ENCODE peak calls at places on chromosomes 2 and 18, in seven cellular contexts. One of them, this sample, is unnamed.

GRCh38 chr2:235605999-235606715 is 112.3 kb downstream of the AGAP1 start:
- DNase-seq in neural progenitor cell: peak; percentile 21
- DNase-seq in GM23248: peak; percentile 86
- DNase-seq in GM23338: peak; percentile 71
- DNase-seq in MM.1S: no peak
- DNase-seq in hepatocyte: no peak
- DNase-seq in endothelial cell of umbilical vein: no peak
- DNase-seq in this sample: no peak

GRCh38 chr2:237137626-237138323 is 52.1 kb downstream of the COPS8 start:
- DNase-seq in neural progenitor cell: peak; percentile 74
- DNase-seq in GM23248: no peak
- DNase-seq in GM23338: no peak
- DNase-seq in MM.1S: no peak
- DNase-seq in hepatocyte: no peak
- DNase-seq in endothelial cell of umbilical vein: no peak
- DNase-seq in this sample: no peak

GRCh38 chr2:175030380-175031271 is 25.4 kb upstream of the CHN1 start:
- DNase-seq in neural progenitor cell: peak; percentile 78
- DNase-seq in GM23248: peak; percentile 67
- DNase-seq in GM23338: peak; percentile 82
- DNase-seq in MM.1S: peak; percentile 79
- DNase-seq in hepatocyte: peak; percentile 78
- DNase-seq in endothelial cell of umbilical vein: peak; percentile 52
- DNase-seq in this sample: peak; percentile 31

GRCh38 chr18:49697757-49698595 is 115.4 kb downstream of the ACAA2 start:
- DNase-seq in neural progenitor cell: peak; percentile 30
- DNase-seq in GM23248: peak; percentile 61
- DNase-seq in GM23338: peak; percentile 32
- DNase-seq in MM.1S: no peak
- DNase-seq in hepatocyte: no peak
- DNase-seq in endothelial cell of umbilical vein: no peak
- DNase-seq in this sample: peak; percentile 26

GRCh38 chr2:83689402-83689801 is 769.7 kb downstream of the SUCLG1 start:
- DNase-seq in neural progenitor cell: no peak
- DNase-seq in GM23248: peak; percentile 2
- DNase-seq in GM23338: no peak
- DNase-seq in MM.1S: no peak
- DNase-seq in hepatocyte: no peak
- DNase-seq in endothelial cell of umbilical vein: no peak
- DNase-seq in this sample: peak; percentile 7

GRCh38 chr2:67046568-67046967 is 350.6 kb upstream of the ETAA1 start:
- DNase-seq in neural progenitor cell: no peak
- DNase-seq in GM23248: no peak
- DNase-seq in GM23338: no peak
- DNase-seq in MM.1S: no peak
- DNase-seq in hepatocyte: peak; percentile 30
- DNase-seq in endothelial cell of umbilical vein: no peak
- DNase-seq in this sample: peak; percentile 14

GRCh38 chr2:186641132-186641806 is 51.4 kb downstream of the ITGAV start:
- DNase-seq in neural progenitor cell: no peak
- DNase-seq in GM23248: no peak
- DNase-seq in GM23338: no peak
- DNase-seq in MM.1S: no peak
- DNase-seq in hepatocyte: no peak
- DNase-seq in endothelial cell of umbilical vein: no peak
- DNase-seq in this sample: no peak

GRCh38 chr2:237733677-237734300 is 64.8 kb upstream of the RBM44 start:
- DNase-seq in neural progenitor cell: no peak
- DNase-seq in GM23248: no peak
- DNase-seq in GM23338: peak; percentile 58
- DNase-seq in MM.1S: no peak
- DNase-seq in hepatocyte: no peak
- DNase-seq in endothelial cell of umbilical vein: peak; percentile 89
- DNase-seq in this sample: no peak

GRCh38 chr2:34849827-34850226 is 1250.7 kb upstream of the FAM98A start:
- DNase-seq in neural progenitor cell: no peak
- DNase-seq in GM23248: no peak
- DNase-seq in GM23338: no peak
- DNase-seq in MM.1S: no peak
- DNase-seq in hepatocyte: no peak
- DNase-seq in endothelial cell of umbilical vein: no peak
- DNase-seq in this sample: no peak

GRCh38 chr18:46343456-46343855 is 239.3 kb downstream of the HAUS1 start:
- DNase-seq in neural progenitor cell: no peak
- DNase-seq in GM23248: no peak
- DNase-seq in GM23338: no peak
- DNase-seq in MM.1S: no peak
- DNase-seq in hepatocyte: no peak
- DNase-seq in endothelial cell of umbilical vein: no peak
- DNase-seq in this sample: no peak

GRCh38 chr2:238947920-238948710 is 100.2 kb downstream of the TWIST2 start:
- DNase-seq in neural progenitor cell: no peak
- DNase-seq in GM23248: peak; percentile 97
- DNase-seq in GM23338: peak; percentile 10
- DNase-seq in MM.1S: peak; percentile 74
- DNase-seq in hepatocyte: no peak
- DNase-seq in endothelial cell of umbilical vein: peak; percentile 14
- DNase-seq in this sample: peak; percentile 98

GRCh38 chr2:142601794-142602193 is 275.7 kb upstream of the KYNU start:
- DNase-seq in neural progenitor cell: peak; percentile 4
- DNase-seq in GM23248: no peak
- DNase-seq in GM23338: no peak
- DNase-seq in MM.1S: no peak
- DNase-seq in hepatocyte: no peak
- DNase-seq in endothelial cell of umbilical vein: no peak
- DNase-seq in this sample: no peak

GRCh38 chr2:65831528-65831927 is 399.1 kb upstream of the SPRED2 start:
- DNase-seq in neural progenitor cell: no peak
- DNase-seq in GM23248: no peak
- DNase-seq in GM23338: no peak
- DNase-seq in MM.1S: no peak
- DNase-seq in hepatocyte: no peak
- DNase-seq in endothelial cell of umbilical vein: no peak
- DNase-seq in this sample: no peak

DNA sequence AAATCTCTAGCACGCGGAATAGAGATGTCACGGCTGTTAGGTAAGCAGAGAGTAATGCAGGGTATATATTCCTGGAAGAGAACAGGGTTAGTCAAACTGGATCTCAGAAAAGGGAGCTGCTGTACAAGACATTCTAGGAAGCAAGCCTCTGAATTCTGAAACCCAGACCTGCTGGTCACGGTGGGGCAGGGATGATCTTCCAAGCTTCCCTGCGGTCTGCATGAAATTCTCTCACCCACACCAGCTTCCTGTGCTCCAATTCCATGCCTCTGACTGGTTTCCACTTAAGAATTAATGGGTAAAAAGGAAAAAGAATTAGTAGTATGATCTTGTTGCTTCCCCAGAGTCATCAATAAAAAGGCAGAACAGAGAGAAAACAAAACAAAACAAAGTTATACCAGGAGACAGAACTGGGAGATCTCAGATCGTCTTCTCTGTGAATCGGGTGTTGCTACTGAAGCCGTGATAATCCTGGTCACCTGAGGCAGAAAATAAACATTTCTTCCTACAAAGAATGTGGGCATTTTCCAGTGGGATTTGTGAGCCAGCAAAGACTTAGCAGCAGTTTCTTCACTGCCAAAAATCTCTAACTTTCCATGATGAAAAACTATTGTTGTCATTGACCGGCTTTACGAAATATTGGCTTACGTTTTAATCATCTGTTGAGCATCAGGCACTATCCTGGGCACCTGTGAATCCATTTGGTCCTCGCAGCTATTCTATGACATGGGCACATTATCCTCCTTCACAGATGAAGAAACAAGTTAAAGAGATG is 5.3 kb upstream of the CYP27C1 start:
- DNase-seq in neural progenitor cell: no peak
- DNase-seq in GM23248: peak; percentile 55
- DNase-seq in GM23338: no peak
- DNase-seq in MM.1S: no peak
- DNase-seq in hepatocyte: no peak
- DNase-seq in endothelial cell of umbilical vein: no peak
- DNase-seq in this sample: no peak
- H3K4me3 ChIP-seq in neural progenitor cell: no peak overlapping the region
- H3K4me3 ChIP-seq in GM23248: no peak overlapping the region
- H3K4me3 ChIP-seq in GM23338: no peak overlapping the region
- H3K4me3 ChIP-seq in MM.1S: no peak overlapping the region
- H3K4me3 ChIP-seq in hepatocyte: no peak overlapping the region
- H3K4me3 ChIP-seq in endothelial cell of umbilical vein: no peak overlapping the region
- H3K4me3 ChIP-seq in this sample: no peak overlapping the region

GRCh38 chr2:176071330-176072291 is 12.2 kb downstream of the EVX2 start:
- DNase-seq in neural progenitor cell: no peak
- DNase-seq in GM23248: no peak
- DNase-seq in GM23338: peak; percentile 39
- DNase-seq in MM.1S: no peak
- DNase-seq in hepatocyte: no peak
- DNase-seq in endothelial cell of umbilical vein: no peak
- DNase-seq in this sample: no peak
- TF ChIP-seq EZH2 in neural progenitor cell: peak; percentile 89
- TF ChIP-seq EZH2 in GM23248: peak; percentile 41
- TF ChIP-seq EZH2 in GM23338: peak; percentile 83
- TF ChIP-seq EZH2 in MM.1S: no peak
- TF ChIP-seq EZH2 in hepatocyte: peak; percentile 61
- TF ChIP-seq EZH2 in endothelial cell of umbilical vein: peak; percentile 91
- TF ChIP-seq EZH2 in this sample: peak; percentile 89

DNA sequence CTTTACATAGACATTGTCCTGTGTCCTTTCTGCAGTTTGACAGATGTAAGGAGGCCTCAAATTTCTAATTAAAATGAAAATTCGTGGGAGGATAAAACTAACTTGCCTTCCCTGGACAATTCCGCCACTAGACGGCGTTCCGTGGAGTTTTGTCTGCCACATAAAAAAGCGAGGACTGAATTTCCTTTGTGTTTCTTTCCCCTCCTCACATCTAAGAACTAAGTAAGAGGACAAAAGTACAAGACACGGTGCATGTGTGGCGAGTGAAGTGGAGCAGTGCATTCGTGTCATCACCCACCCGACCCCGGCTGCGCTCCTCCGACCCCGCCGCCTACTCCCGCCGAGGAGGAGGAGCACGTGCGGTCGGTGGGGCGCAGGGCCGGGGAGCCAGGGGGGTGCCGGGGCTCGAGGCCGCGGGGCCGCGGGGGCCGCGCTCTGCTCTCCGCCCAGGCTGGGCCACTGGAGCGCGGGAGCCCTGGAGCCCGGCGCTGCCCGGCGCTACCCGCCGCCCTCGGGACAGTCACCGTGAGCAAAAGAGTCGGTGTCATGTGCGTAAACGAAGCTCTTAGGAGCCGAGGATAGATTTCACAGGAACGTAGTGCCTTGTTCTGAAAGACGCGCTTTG is 10.8 kb downstream of the TBR1 start:
- DNase-seq in neural progenitor cell: peak; percentile 54
- DNase-seq in GM23248: peak; percentile 73
- DNase-seq in GM23338: peak; percentile 43
- DNase-seq in MM.1S: no peak
- DNase-seq in hepatocyte: no peak
- DNase-seq in endothelial cell of umbilical vein: peak; percentile 39
- DNase-seq in this sample: peak; percentile 21
- H3K4me3 ChIP-seq in neural progenitor cell: peak overlapping the region; percentile 30
- H3K4me3 ChIP-seq in GM23248: peak overlapping the region; percentile 74
- H3K4me3 ChIP-seq in GM23338: peak overlapping the region; percentile 54
- H3K4me3 ChIP-seq in MM.1S: no peak overlapping the region
- H3K4me3 ChIP-seq in hepatocyte: peak overlapping the region; percentile 42
- H3K4me3 ChIP-seq in endothelial cell of umbilical vein: no peak overlapping the region
- H3K4me3 ChIP-seq in this sample: peak overlapping the region; percentile 35

DNA sequence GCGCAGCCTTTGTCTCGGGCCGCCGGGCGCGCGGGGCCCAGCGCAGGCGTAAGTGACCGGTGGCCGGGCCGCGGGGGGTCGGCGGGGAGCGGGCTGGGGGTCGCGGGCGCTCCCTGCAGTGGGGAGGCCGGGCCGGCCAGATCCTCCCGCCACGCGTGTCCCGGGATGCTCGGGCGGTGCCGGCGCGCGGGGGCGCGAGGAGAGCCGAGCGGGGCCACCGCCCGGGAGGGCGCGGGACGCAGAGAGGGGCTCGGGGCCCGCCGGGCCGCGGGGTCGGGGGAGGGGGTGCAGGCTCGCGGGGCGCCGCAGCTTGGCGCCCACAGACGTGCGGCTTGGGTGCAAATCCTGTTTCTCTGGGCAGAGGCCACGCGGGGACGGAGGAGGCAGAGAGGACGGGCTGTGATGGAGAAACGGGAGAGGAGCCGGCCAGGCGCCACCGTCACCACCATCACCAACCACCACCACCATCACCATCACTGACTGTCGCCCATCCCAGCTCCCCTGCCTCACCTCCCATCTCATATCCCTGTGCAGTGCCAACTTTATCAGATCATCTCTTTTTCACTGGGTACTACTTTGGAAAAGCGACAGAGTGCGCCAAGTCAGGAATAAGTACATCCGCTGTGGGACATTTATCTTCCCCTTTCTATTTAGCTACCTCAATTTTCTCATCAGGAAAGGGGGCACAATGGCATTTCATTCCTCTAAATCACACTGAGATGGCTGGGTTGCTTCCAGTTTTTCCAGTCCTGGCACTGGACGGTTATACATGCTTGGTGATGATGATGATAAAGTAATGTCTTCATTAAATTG is 97.2 kb upstream of the GPR45 start:
- DNase-seq in neural progenitor cell: peak; percentile 15
- DNase-seq in GM23248: peak; percentile 3
- DNase-seq in GM23338: no peak
- DNase-seq in MM.1S: no peak
- DNase-seq in hepatocyte: no peak
- DNase-seq in endothelial cell of umbilical vein: no peak
- DNase-seq in this sample: no peak
- TF ChIP-seq EZH2 in neural progenitor cell: no peak
- TF ChIP-seq EZH2 in GM23248: peak; percentile 90
- TF ChIP-seq EZH2 in GM23338: no peak
- TF ChIP-seq EZH2 in MM.1S: no peak
- TF ChIP-seq EZH2 in hepatocyte: no peak
- TF ChIP-seq EZH2 in endothelial cell of umbilical vein: peak; percentile 71
- TF ChIP-seq EZH2 in this sample: no peak

GRCh38 chr2:37665622-37666362 is 5.7 kb downstream of the CDC42EP3 start:
- DNase-seq in neural progenitor cell: no peak
- DNase-seq in GM23248: no peak
- DNase-seq in GM23338: no peak
- DNase-seq in MM.1S: no peak
- DNase-seq in hepatocyte: no peak
- DNase-seq in endothelial cell of umbilical vein: no peak
- DNase-seq in this sample: no peak
- H3K4me3 ChIP-seq in neural progenitor cell: no peak overlapping the region
- H3K4me3 ChIP-seq in GM23248: peak overlapping the region; percentile 100
- H3K4me3 ChIP-seq in GM23338: no peak overlapping the region
- H3K4me3 ChIP-seq in MM.1S: no peak overlapping the region
- H3K4me3 ChIP-seq in hepatocyte: no peak overlapping the region
- H3K4me3 ChIP-seq in endothelial cell of umbilical vein: no peak overlapping the region
- H3K4me3 ChIP-seq in this sample: no peak overlapping the region

GRCh38 chr2:84942166-84942565 is 28.8 kb upstream of the KCMF1 start:
- DNase-seq in neural progenitor cell: no peak
- DNase-seq in GM23248: no peak
- DNase-seq in GM23338: no peak
- DNase-seq in MM.1S: no peak
- DNase-seq in hepatocyte: no peak
- DNase-seq in endothelial cell of umbilical vein: no peak
- DNase-seq in this sample: no peak
- TF ChIP-seq EZH2 in neural progenitor cell: no peak
- TF ChIP-seq EZH2 in GM23248: no peak
- TF ChIP-seq EZH2 in GM23338: no peak
- TF ChIP-seq EZH2 in MM.1S: no peak
- TF ChIP-seq EZH2 in hepatocyte: no peak
- TF ChIP-seq EZH2 in endothelial cell of umbilical vein: no peak
- TF ChIP-seq EZH2 in this sample: no peak

GRCh38 chr2:199455186-199455532 is 2.6 kb downstream of the SATB2 start:
- DNase-seq in neural progenitor cell: no peak
- DNase-seq in GM23248: no peak
- DNase-seq in GM23338: no peak
- DNase-seq in MM.1S: no peak
- DNase-seq in hepatocyte: no peak
- DNase-seq in endothelial cell of umbilical vein: no peak
- DNase-seq in this sample: no peak
- H3K4me3 ChIP-seq in neural progenitor cell: peak overlapping the region; percentile 67
- H3K4me3 ChIP-seq in GM23248: peak overlapping the region; percentile 89
- H3K4me3 ChIP-seq in GM23338: peak overlapping the region; percentile 81
- H3K4me3 ChIP-seq in MM.1S: no peak overlapping the region
- H3K4me3 ChIP-seq in hepatocyte: peak overlapping the region; percentile 52
- H3K4me3 ChIP-seq in endothelial cell of umbilical vein: no peak overlapping the region
- H3K4me3 ChIP-seq in this sample: no peak overlapping the region